ENCODE peak calls at places on chromosomes 12 and 14, in seven cellular contexts. One of them, this sample, is unnamed.

GRCh38 chr14:72516936-72517408 is 376.9 kb downstream of the DPF3 start:
- DNase-seq in activated CD4-positive, alpha-beta memory T cell treated with anti-CD3 and anti-CD28 coated beads, Interleukin-2, amount 10 ng/mL, durations not matched to agents 7 days and 5 days: peak
- DNase-seq in DMS153: peak
- DNase-seq in stimulated activated CD8-positive, alpha-beta memory T cell treated with anti-CD3 and anti-CD28 coated beads, Interleukin-15, amount 100 ng/mL, for 1 hour: peak
- DNase-seq in effector memory CD8-positive, alpha-beta T cell: peak
- DNase-seq in stimulated activated CD4-positive, alpha-beta T cell treated with anti-CD3 and anti-CD28 coated beads, TNF-alpha, amount 100 ng/mL, for 1 hour: peak
- DNase-seq in non-pigmented ciliary epithelial cell: peak
- DNase-seq in this sample: no peak

GRCh38 chr14:96804821-96805374 is 7.7 kb downstream of the VRK1 start:
- DNase-seq in non-pigmented ciliary epithelial cell: no peak
- DNase-seq in effector memory CD8-positive, alpha-beta T cell: no peak
- DNase-seq in stimulated activated CD4-positive, alpha-beta T cell treated with anti-CD3 and anti-CD28 coated beads, TNF-alpha, amount 100 ng/mL, for 1 hour: no peak
- DNase-seq in activated CD4-positive, alpha-beta memory T cell treated with anti-CD3 and anti-CD28 coated beads, Interleukin-2, amount 10 ng/mL, durations not matched to agents 7 days and 5 days: no peak
- DNase-seq in stimulated activated CD8-positive, alpha-beta memory T cell treated with anti-CD3 and anti-CD28 coated beads, Interleukin-15, amount 100 ng/mL, for 1 hour: no peak
- DNase-seq in DMS153: no peak
- DNase-seq in this sample: no peak

GRCh38 chr12:6953417-6954315 is 2.5 kb downstream of the PTPN6 start:
- DNase-seq in non-pigmented ciliary epithelial cell: no peak
- DNase-seq in DMS153: no peak
- DNase-seq in effector memory CD8-positive, alpha-beta T cell: peak
- DNase-seq in stimulated activated CD8-positive, alpha-beta memory T cell treated with anti-CD3 and anti-CD28 coated beads, Interleukin-15, amount 100 ng/mL, for 1 hour: peak
- DNase-seq in stimulated activated CD4-positive, alpha-beta T cell treated with anti-CD3 and anti-CD28 coated beads, TNF-alpha, amount 100 ng/mL, for 1 hour: peak
- DNase-seq in activated CD4-positive, alpha-beta memory T cell treated with anti-CD3 and anti-CD28 coated beads, Interleukin-2, amount 10 ng/mL, durations not matched to agents 7 days and 5 days: peak
- DNase-seq in this sample: peak

GRCh38 chr14:84750763-84751554 is 779.0 kb upstream of the FLRT2 start:
- DNase-seq in effector memory CD8-positive, alpha-beta T cell: no peak
- DNase-seq in non-pigmented ciliary epithelial cell: peak
- DNase-seq in stimulated activated CD4-positive, alpha-beta T cell treated with anti-CD3 and anti-CD28 coated beads, TNF-alpha, amount 100 ng/mL, for 1 hour: no peak
- DNase-seq in DMS153: no peak
- DNase-seq in activated CD4-positive, alpha-beta memory T cell treated with anti-CD3 and anti-CD28 coated beads, Interleukin-2, amount 10 ng/mL, durations not matched to agents 7 days and 5 days: no peak
- DNase-seq in stimulated activated CD8-positive, alpha-beta memory T cell treated with anti-CD3 and anti-CD28 coated beads, Interleukin-15, amount 100 ng/mL, for 1 hour: no peak
- DNase-seq in this sample: no peak

GRCh38 chr14:72892879-72893635 is 844 bp downstream of the DPF3 start:
- DNase-seq in activated CD4-positive, alpha-beta memory T cell treated with anti-CD3 and anti-CD28 coated beads, Interleukin-2, amount 10 ng/mL, durations not matched to agents 7 days and 5 days: peak
- DNase-seq in stimulated activated CD4-positive, alpha-beta T cell treated with anti-CD3 and anti-CD28 coated beads, TNF-alpha, amount 100 ng/mL, for 1 hour: no peak
- DNase-seq in effector memory CD8-positive, alpha-beta T cell: no peak
- DNase-seq in DMS153: no peak
- DNase-seq in non-pigmented ciliary epithelial cell: no peak
- DNase-seq in stimulated activated CD8-positive, alpha-beta memory T cell treated with anti-CD3 and anti-CD28 coated beads, Interleukin-15, amount 100 ng/mL, for 1 hour: no peak
- DNase-seq in this sample: no peak

GRCh38 chr14:79090781-79091180 is 920.6 kb downstream of the NRXN3 start:
- DNase-seq in activated CD4-positive, alpha-beta memory T cell treated with anti-CD3 and anti-CD28 coated beads, Interleukin-2, amount 10 ng/mL, durations not matched to agents 7 days and 5 days: no peak
- DNase-seq in effector memory CD8-positive, alpha-beta T cell: no peak
- DNase-seq in stimulated activated CD4-positive, alpha-beta T cell treated with anti-CD3 and anti-CD28 coated beads, TNF-alpha, amount 100 ng/mL, for 1 hour: no peak
- DNase-seq in non-pigmented ciliary epithelial cell: no peak
- DNase-seq in stimulated activated CD8-positive, alpha-beta memory T cell treated with anti-CD3 and anti-CD28 coated beads, Interleukin-15, amount 100 ng/mL, for 1 hour: no peak
- DNase-seq in DMS153: no peak
- DNase-seq in this sample: no peak

GRCh38 chr12:45731376-45731775 is 1.9 kb downstream of the ARID2 start:
- DNase-seq in activated CD4-positive, alpha-beta memory T cell treated with anti-CD3 and anti-CD28 coated beads, Interleukin-2, amount 10 ng/mL, durations not matched to agents 7 days and 5 days: no peak
- DNase-seq in non-pigmented ciliary epithelial cell: no peak
- DNase-seq in stimulated activated CD8-positive, alpha-beta memory T cell treated with anti-CD3 and anti-CD28 coated beads, Interleukin-15, amount 100 ng/mL, for 1 hour: no peak
- DNase-seq in stimulated activated CD4-positive, alpha-beta T cell treated with anti-CD3 and anti-CD28 coated beads, TNF-alpha, amount 100 ng/mL, for 1 hour: no peak
- DNase-seq in DMS153: no peak
- DNase-seq in effector memory CD8-positive, alpha-beta T cell: no peak
- DNase-seq in this sample: no peak

GRCh38 chr12:52171950-52172512 is 19.8 kb downstream of the KRT80 start:
- DNase-seq in DMS153: no peak
- DNase-seq in effector memory CD8-positive, alpha-beta T cell: no peak
- DNase-seq in non-pigmented ciliary epithelial cell: no peak
- DNase-seq in stimulated activated CD4-positive, alpha-beta T cell treated with anti-CD3 and anti-CD28 coated beads, TNF-alpha, amount 100 ng/mL, for 1 hour: no peak
- DNase-seq in activated CD4-positive, alpha-beta memory T cell treated with anti-CD3 and anti-CD28 coated beads, Interleukin-2, amount 10 ng/mL, durations not matched to agents 7 days and 5 days: peak
- DNase-seq in stimulated activated CD8-positive, alpha-beta memory T cell treated with anti-CD3 and anti-CD28 coated beads, Interleukin-15, amount 100 ng/mL, for 1 hour: no peak
- DNase-seq in this sample: no peak

GRCh38 chr12:115210533-115211252 is 526.7 kb upstream of the TBX3 start:
- DNase-seq in stimulated activated CD4-positive, alpha-beta T cell treated with anti-CD3 and anti-CD28 coated beads, TNF-alpha, amount 100 ng/mL, for 1 hour: no peak
- DNase-seq in non-pigmented ciliary epithelial cell: no peak
- DNase-seq in effector memory CD8-positive, alpha-beta T cell: no peak
- DNase-seq in DMS153: no peak
- DNase-seq in activated CD4-positive, alpha-beta memory T cell treated with anti-CD3 and anti-CD28 coated beads, Interleukin-2, amount 10 ng/mL, durations not matched to agents 7 days and 5 days: no peak
- DNase-seq in stimulated activated CD8-positive, alpha-beta memory T cell treated with anti-CD3 and anti-CD28 coated beads, Interleukin-15, amount 100 ng/mL, for 1 hour: no peak
- DNase-seq in this sample: no peak

GRCh38 chr12:107130830-107131760 is 37.7 kb upstream of the CRY1 start:
- DNase-seq in effector memory CD8-positive, alpha-beta T cell: no peak
- DNase-seq in activated CD4-positive, alpha-beta memory T cell treated with anti-CD3 and anti-CD28 coated beads, Interleukin-2, amount 10 ng/mL, durations not matched to agents 7 days and 5 days: no peak
- DNase-seq in stimulated activated CD4-positive, alpha-beta T cell treated with anti-CD3 and anti-CD28 coated beads, TNF-alpha, amount 100 ng/mL, for 1 hour: no peak
- DNase-seq in stimulated activated CD8-positive, alpha-beta memory T cell treated with anti-CD3 and anti-CD28 coated beads, Interleukin-15, amount 100 ng/mL, for 1 hour: no peak
- DNase-seq in DMS153: peak
- DNase-seq in non-pigmented ciliary epithelial cell: no peak
- DNase-seq in this sample: no peak